ENCODE peak calls at places on chromosomes 13 and 19, in seven cellular contexts. One of them, this sample, is unnamed.

GRCh38 chr19:38201731-38202130 is 22.3 kb downstream of the DPF1 start:
- DNase-seq in activated CD4-positive, alpha-beta T cell treated with anti-CD3 and anti-CD28 coated beads for 1 hour: no peak
- DNase-seq in NCI-H510A treated with DMSO at 0.1 percent for 48 hours: no peak
- DNase-seq in adrenal gland: no peak
- DNase-seq in activated naive CD4-positive, alpha-beta T cell treated with anti-CD3 and anti-CD28 coated beads for 36 hours: no peak
- DNase-seq in fibroblast of gingiva: no peak
- DNase-seq in EH: no peak
- DNase-seq in this sample: no peak

GRCh38 chr19:55467236-55468053 is 2.9 kb upstream of the C19orf85 start:
- DNase-seq in fibroblast of gingiva: peak; percentile 85
- DNase-seq in activated CD4-positive, alpha-beta T cell treated with anti-CD3 and anti-CD28 coated beads for 1 hour: peak; percentile 49
- DNase-seq in NCI-H510A treated with DMSO at 0.1 percent for 48 hours: peak; percentile 19
- DNase-seq in activated naive CD4-positive, alpha-beta T cell treated with anti-CD3 and anti-CD28 coated beads for 36 hours: peak; percentile 58
- DNase-seq in adrenal gland: no peak
- DNase-seq in EH: peak; percentile 83
- DNase-seq in this sample: no peak

GRCh38 chr13:62371737-62372136 is 956.1 kb upstream of the PCDH20 start:
- DNase-seq in NCI-H510A treated with DMSO at 0.1 percent for 48 hours: no peak
- DNase-seq in adrenal gland: no peak
- DNase-seq in EH: no peak
- DNase-seq in fibroblast of gingiva: no peak
- DNase-seq in activated CD4-positive, alpha-beta T cell treated with anti-CD3 and anti-CD28 coated beads for 1 hour: no peak
- DNase-seq in activated naive CD4-positive, alpha-beta T cell treated with anti-CD3 and anti-CD28 coated beads for 36 hours: no peak
- DNase-seq in this sample: no peak

GRCh38 chr13:96958286-96958891 is 35.9 kb downstream of the OXGR1 start:
- DNase-seq in EH: peak; percentile 21
- DNase-seq in NCI-H510A treated with DMSO at 0.1 percent for 48 hours: peak; percentile 63
- DNase-seq in activated CD4-positive, alpha-beta T cell treated with anti-CD3 and anti-CD28 coated beads for 1 hour: no peak
- DNase-seq in fibroblast of gingiva: peak; percentile 12
- DNase-seq in activated naive CD4-positive, alpha-beta T cell treated with anti-CD3 and anti-CD28 coated beads for 36 hours: no peak
- DNase-seq in adrenal gland: no peak
- DNase-seq in this sample: peak; percentile 2

GRCh38 chr13:83088858-83089257 is 793.4 kb downstream of the SLITRK1 start:
- DNase-seq in adrenal gland: no peak
- DNase-seq in activated naive CD4-positive, alpha-beta T cell treated with anti-CD3 and anti-CD28 coated beads for 36 hours: no peak
- DNase-seq in NCI-H510A treated with DMSO at 0.1 percent for 48 hours: no peak
- DNase-seq in activated CD4-positive, alpha-beta T cell treated with anti-CD3 and anti-CD28 coated beads for 1 hour: no peak
- DNase-seq in fibroblast of gingiva: no peak
- DNase-seq in EH: no peak
- DNase-seq in this sample: no peak

GRCh38 chr13:90184355-90184754 is 1163.1 kb upstream of the MIR17HG start:
- DNase-seq in activated naive CD4-positive, alpha-beta T cell treated with anti-CD3 and anti-CD28 coated beads for 36 hours: no peak
- DNase-seq in activated CD4-positive, alpha-beta T cell treated with anti-CD3 and anti-CD28 coated beads for 1 hour: no peak
- DNase-seq in adrenal gland: no peak
- DNase-seq in fibroblast of gingiva: no peak
- DNase-seq in NCI-H510A treated with DMSO at 0.1 percent for 48 hours: no peak
- DNase-seq in EH: no peak
- DNase-seq in this sample: no peak

GRCh38 chr19:18063463-18063862 is 23.3 kb downstream of the IL12RB1 start:
- DNase-seq in activated naive CD4-positive, alpha-beta T cell treated with anti-CD3 and anti-CD28 coated beads for 36 hours: peak; percentile 69
- DNase-seq in NCI-H510A treated with DMSO at 0.1 percent for 48 hours: no peak
- DNase-seq in adrenal gland: no peak
- DNase-seq in activated CD4-positive, alpha-beta T cell treated with anti-CD3 and anti-CD28 coated beads for 1 hour: no peak
- DNase-seq in EH: no peak
- DNase-seq in fibroblast of gingiva: no peak
- DNase-seq in this sample: no peak

GRCh38 chr19:41616785-41617621 is 9.9 kb downstream of the CEACAM4 start:
- DNase-seq in adrenal gland: no peak
- DNase-seq in NCI-H510A treated with DMSO at 0.1 percent for 48 hours: no peak
- DNase-seq in EH: peak; percentile 27
- DNase-seq in activated naive CD4-positive, alpha-beta T cell treated with anti-CD3 and anti-CD28 coated beads for 36 hours: peak; percentile 36
- DNase-seq in activated CD4-positive, alpha-beta T cell treated with anti-CD3 and anti-CD28 coated beads for 1 hour: no peak
- DNase-seq in fibroblast of gingiva: no peak
- DNase-seq in this sample: no peak

GRCh38 chr19:6529937-6530384 is 865 bp upstream of the TNFSF9 start:
- DNase-seq in EH: no peak
- DNase-seq in activated naive CD4-positive, alpha-beta T cell treated with anti-CD3 and anti-CD28 coated beads for 36 hours: no peak
- DNase-seq in NCI-H510A treated with DMSO at 0.1 percent for 48 hours: no peak
- DNase-seq in adrenal gland: no peak
- DNase-seq in fibroblast of gingiva: no peak
- DNase-seq in activated CD4-positive, alpha-beta T cell treated with anti-CD3 and anti-CD28 coated beads for 1 hour: no peak
- DNase-seq in this sample: no peak

GRCh38 chr13:44188257-44188656 is 185.4 kb upstream of the SERP2 start:
- DNase-seq in EH: peak; percentile 75
- DNase-seq in activated CD4-positive, alpha-beta T cell treated with anti-CD3 and anti-CD28 coated beads for 1 hour: no peak
- DNase-seq in activated naive CD4-positive, alpha-beta T cell treated with anti-CD3 and anti-CD28 coated beads for 36 hours: no peak
- DNase-seq in adrenal gland: no peak
- DNase-seq in fibroblast of gingiva: no peak
- DNase-seq in NCI-H510A treated with DMSO at 0.1 percent for 48 hours: no peak
- DNase-seq in this sample: no peak

GRCh38 chr13:23598371-23598770 is 28.2 kb downstream of the TNFRSF19 start:
- DNase-seq in activated CD4-positive, alpha-beta T cell treated with anti-CD3 and anti-CD28 coated beads for 1 hour: no peak
- DNase-seq in NCI-H510A treated with DMSO at 0.1 percent for 48 hours: no peak
- DNase-seq in EH: peak; percentile 57
- DNase-seq in adrenal gland: no peak
- DNase-seq in activated naive CD4-positive, alpha-beta T cell treated with anti-CD3 and anti-CD28 coated beads for 36 hours: no peak
- DNase-seq in fibroblast of gingiva: peak; percentile 49
- DNase-seq in this sample: no peak

GRCh38 chr13:31476266-31476665 is 263.1 kb upstream of the RXFP2 start:
- DNase-seq in activated CD4-positive, alpha-beta T cell treated with anti-CD3 and anti-CD28 coated beads for 1 hour: no peak
- DNase-seq in NCI-H510A treated with DMSO at 0.1 percent for 48 hours: no peak
- DNase-seq in EH: peak; percentile 83
- DNase-seq in activated naive CD4-positive, alpha-beta T cell treated with anti-CD3 and anti-CD28 coated beads for 36 hours: no peak
- DNase-seq in fibroblast of gingiva: peak; percentile 10
- DNase-seq in adrenal gland: no peak
- DNase-seq in this sample: no peak

GRCh38 chr13:34340534-34340933 is 522.6 kb downstream of the RFC3 start:
- DNase-seq in adrenal gland: peak; percentile 60
- DNase-seq in activated naive CD4-positive, alpha-beta T cell treated with anti-CD3 and anti-CD28 coated beads for 36 hours: no peak
- DNase-seq in NCI-H510A treated with DMSO at 0.1 percent for 48 hours: no peak
- DNase-seq in EH: peak; percentile 53
- DNase-seq in fibroblast of gingiva: peak; percentile 92
- DNase-seq in activated CD4-positive, alpha-beta T cell treated with anti-CD3 and anti-CD28 coated beads for 1 hour: no peak
- DNase-seq in this sample: no peak

GRCh38 chr19:13873776-13874515 is 3.0 kb upstream of the NANOS3 start:
- DNase-seq in adrenal gland: no peak
- DNase-seq in activated naive CD4-positive, alpha-beta T cell treated with anti-CD3 and anti-CD28 coated beads for 36 hours: no peak
- DNase-seq in activated CD4-positive, alpha-beta T cell treated with anti-CD3 and anti-CD28 coated beads for 1 hour: no peak
- DNase-seq in EH: peak; percentile 54
- DNase-seq in NCI-H510A treated with DMSO at 0.1 percent for 48 hours: no peak
- DNase-seq in fibroblast of gingiva: no peak
- DNase-seq in this sample: no peak

GRCh38 chr19:57105976-57106610 is 13.7 kb upstream of the USP29 start:
- DNase-seq in NCI-H510A treated with DMSO at 0.1 percent for 48 hours: no peak
- DNase-seq in activated naive CD4-positive, alpha-beta T cell treated with anti-CD3 and anti-CD28 coated beads for 36 hours: no peak
- DNase-seq in activated CD4-positive, alpha-beta T cell treated with anti-CD3 and anti-CD28 coated beads for 1 hour: no peak
- DNase-seq in adrenal gland: peak; percentile 13
- DNase-seq in EH: no peak
- DNase-seq in fibroblast of gingiva: no peak
- DNase-seq in this sample: no peak

GRCh38 chr13:43058318-43058674 is 34.9 kb downstream of the DNAJC15 start:
- DNase-seq in NCI-H510A treated with DMSO at 0.1 percent for 48 hours: no peak
- DNase-seq in adrenal gland: no peak
- DNase-seq in activated naive CD4-positive, alpha-beta T cell treated with anti-CD3 and anti-CD28 coated beads for 36 hours: peak; percentile 14
- DNase-seq in fibroblast of gingiva: peak; percentile 82
- DNase-seq in EH: peak; percentile 99
- DNase-seq in activated CD4-positive, alpha-beta T cell treated with anti-CD3 and anti-CD28 coated beads for 1 hour: no peak
- DNase-seq in this sample: no peak

GRCh38 chr13:25232937-25233515 is 54.3 kb downstream of the MTMR6 start:
- DNase-seq in fibroblast of gingiva: peak; percentile 15
- DNase-seq in NCI-H510A treated with DMSO at 0.1 percent for 48 hours: peak; percentile 5
- DNase-seq in adrenal gland: no peak
- DNase-seq in EH: peak; percentile 44
- DNase-seq in activated CD4-positive, alpha-beta T cell treated with anti-CD3 and anti-CD28 coated beads for 1 hour: no peak
- DNase-seq in activated naive CD4-positive, alpha-beta T cell treated with anti-CD3 and anti-CD28 coated beads for 36 hours: no peak
- DNase-seq in this sample: peak; percentile 36

GRCh38 chr19:37905936-37906867 is at the start of gene WDR87:
- DNase-seq in NCI-H510A treated with DMSO at 0.1 percent for 48 hours: peak; percentile 73
- DNase-seq in EH: peak; percentile 19
- DNase-seq in activated CD4-positive, alpha-beta T cell treated with anti-CD3 and anti-CD28 coated beads for 1 hour: peak; percentile 24
- DNase-seq in activated naive CD4-positive, alpha-beta T cell treated with anti-CD3 and anti-CD28 coated beads for 36 hours: peak; percentile 46
- DNase-seq in adrenal gland: no peak
- DNase-seq in fibroblast of gingiva: no peak
- DNase-seq in this sample: no peak

GRCh38 chr13:106521101-106521799 is 14.2 kb downstream of the EFNB2 start:
- DNase-seq in adrenal gland: no peak
- DNase-seq in activated CD4-positive, alpha-beta T cell treated with anti-CD3 and anti-CD28 coated beads for 1 hour: no peak
- DNase-seq in fibroblast of gingiva: no peak
- DNase-seq in NCI-H510A treated with DMSO at 0.1 percent for 48 hours: peak; percentile 55
- DNase-seq in EH: no peak
- DNase-seq in activated naive CD4-positive, alpha-beta T cell treated with anti-CD3 and anti-CD28 coated beads for 36 hours: no peak
- DNase-seq in this sample: no peak

GRCh38 chr19:6103217-6103644 is 7.1 kb downstream of the RFX2 start:
- DNase-seq in activated naive CD4-positive, alpha-beta T cell treated with anti-CD3 and anti-CD28 coated beads for 36 hours: no peak
- DNase-seq in fibroblast of gingiva: peak; percentile 98
- DNase-seq in NCI-H510A treated with DMSO at 0.1 percent for 48 hours: no peak
- DNase-seq in EH: peak; percentile 94
- DNase-seq in adrenal gland: peak; percentile 95
- DNase-seq in activated CD4-positive, alpha-beta T cell treated with anti-CD3 and anti-CD28 coated beads for 1 hour: no peak
- DNase-seq in this sample: peak; percentile 75

GRCh38 chr19:53537523-53538377 is at the start of gene ZNF331:
- DNase-seq in NCI-H510A treated with DMSO at 0.1 percent for 48 hours: no peak
- DNase-seq in adrenal gland: peak; percentile 94
- DNase-seq in fibroblast of gingiva: peak; percentile 82
- DNase-seq in EH: peak; percentile 77
- DNase-seq in activated CD4-positive, alpha-beta T cell treated with anti-CD3 and anti-CD28 coated beads for 1 hour: peak; percentile 85
- DNase-seq in activated naive CD4-positive, alpha-beta T cell treated with anti-CD3 and anti-CD28 coated beads for 36 hours: peak; percentile 88
- DNase-seq in this sample: no peak

GRCh38 chr13:110328509-110328908 is 21.4 kb downstream of the COL4A2 start:
- DNase-seq in adrenal gland: peak; percentile 42
- DNase-seq in activated CD4-positive, alpha-beta T cell treated with anti-CD3 and anti-CD28 coated beads for 1 hour: no peak
- DNase-seq in EH: peak; percentile 38
- DNase-seq in NCI-H510A treated with DMSO at 0.1 percent for 48 hours: no peak
- DNase-seq in fibroblast of gingiva: no peak
- DNase-seq in activated naive CD4-positive, alpha-beta T cell treated with anti-CD3 and anti-CD28 coated beads for 36 hours: no peak
- DNase-seq in this sample: no peak

GRCh38 chr19:41987141-41987860 is 6.7 kb downstream of the ATP1A3 start:
- DNase-seq in activated naive CD4-positive, alpha-beta T cell treated with anti-CD3 and anti-CD28 coated beads for 36 hours: no peak
- DNase-seq in activated CD4-positive, alpha-beta T cell treated with anti-CD3 and anti-CD28 coated beads for 1 hour: no peak
- DNase-seq in EH: no peak
- DNase-seq in fibroblast of gingiva: no peak
- DNase-seq in adrenal gland: no peak
- DNase-seq in NCI-H510A treated with DMSO at 0.1 percent for 48 hours: no peak
- DNase-seq in this sample: no peak